ENCODE peak calls at places on chromosomes 1 and 21, in six cellular contexts. L is mesenchymal stem cell, P is H1, S is neuronal stem cell, X is IMR-90, E is trophoblast cell. V is an unnamed sample.
A peak's percentile ranks its signal among the peaks of the same experiment; 100 is the strongest.

GRCh38 chr1:175555266-175555665 is 188.1 kb downstream of the TNR start:
- DNase-seq in X (no peak), P (no peak), L (peak; percentile 65), S (no peak), E (no peak), V (no peak)

GRCh38 chr1:178060789-178061556 is 32.9 kb upstream of the RASAL2 start:
- DNase-seq in L (peak; percentile 74), S (no peak), P (no peak), E (peak; percentile 87), X (peak; percentile 84), V (peak; percentile 67)

GRCh38 chr21:40054403-40054802 is 187.2 kb downstream of the PCP4 start:
- DNase-seq in L (no peak), P (no peak), E (no peak), S (no peak), X (no peak), V (no peak)

GRCh38 chr1:176205322-176205914 is 1.7 kb downstream of the COP1 start:
- DNase-seq in P (no peak), L (peak; percentile 16), X (peak; percentile 31), S (no peak), E (no peak), V (no peak)

GRCh38 chr1:167472729-167473529 is 45.4 kb downstream of the CD247 start:
- DNase-seq in S (no peak), X (no peak), P (no peak), E (no peak), L (no peak), V (no peak)

GRCh38 chr1:40612345-40612831 is 53.1 kb downstream of the RIMS3 start:
- DNase-seq in E (peak; percentile 54), P (peak; percentile 83), S (peak; percentile 60), X (peak; percentile 52), L (peak; percentile 66), V (peak; percentile 81)

GRCh38 chr1:62977321-62977720 is 193.4 kb downstream of the ATG4C start:
- DNase-seq in S (no peak), E (no peak), X (peak; percentile 20), P (no peak), L (no peak), V (no peak)

GRCh38 chr1:213186168-213186567 is 135.1 kb downstream of the RPS6KC1 start:
- DNase-seq in S (no peak), E (no peak), P (no peak), X (no peak), L (no peak), V (no peak)

GRCh38 chr1:169013821-169014220 is 92.7 kb upstream of the ATP1B1 start:
- DNase-seq in L (no peak), E (no peak), P (no peak), X (no peak), S (no peak), V (no peak)

GRCh38 chr1:167093863-167094516 is at the start of gene STYXL2:
- DNase-seq in E (no peak), L (no peak), X (no peak), P (no peak), S (no peak), V (peak; percentile 80)

GRCh38 chr1:228309548-228310067 is 97.0 kb downstream of the TRIM11 start:
- DNase-seq in P (no peak), L (no peak), X (no peak), S (no peak), E (no peak), V (no peak)

GRCh38 chr1:29279406-29279805 is 43.1 kb downstream of the PTPRU start:
- DNase-seq in L (no peak), S (no peak), X (no peak), P (no peak), E (no peak), V (no peak)

GRCh38 chr1:197470330-197470729 is 202.3 kb downstream of the CRB1 start:
- DNase-seq in E (no peak), X (no peak), P (no peak), S (no peak), L (no peak), V (no peak)

GRCh38 chr1:156246241-156246761 is 1.6 kb downstream of the PAQR6 start:
- DNase-seq in L (no peak), P (no peak), E (no peak), S (no peak), X (no peak), V (no peak)

GRCh38 chr21:45991606-45992301 is 10.2 kb downstream of the COL6A1 start:
- DNase-seq in X (no peak), P (no peak), E (no peak), S (no peak), L (no peak), V (no peak)

GRCh38 chr1:150479370-150479769 is 7.8 kb upstream of the TARS2 start:
- DNase-seq in X (no peak), L (no peak), S (no peak), P (no peak), E (no peak), V (no peak)

GRCh38 chr1:46532095-46532494 is 19.4 kb downstream of the KNCN start:
- DNase-seq in E (no peak), L (no peak), P (no peak), S (no peak), X (no peak), V (no peak)

GRCh38 chr1:79587229-79587628 is 580.7 kb upstream of the ADGRL4 start:
- DNase-seq in E (no peak), X (peak; percentile 3), S (no peak), P (no peak), L (no peak), V (peak; percentile 9)

GRCh38 chr1:165823552-165824268 is 3.7 kb upstream of the UCK2 start:
- DNase-seq in X (no peak), P (no peak), L (no peak), S (no peak), E (no peak), V (no peak)

GRCh38 chr1:93708734-93709481 is 27.3 kb upstream of the BCAR3 start:
- DNase-seq in P (no peak), E (no peak), X (peak; percentile 33), S (no peak), L (peak; percentile 55), V (peak; percentile 63)

GRCh38 chr1:5745776-5746610 is 246.2 kb downstream of the NPHP4 start:
- DNase-seq in S (peak; percentile 76), X (peak; percentile 13), L (peak; percentile 3), P (peak; percentile 92), E (peak; percentile 45), V (peak; percentile 90)

GRCh38 chr1:86018311-86018923 is 138.2 kb downstream of the COL24A1 start:
- DNase-seq in L (peak; percentile 49), S (peak; percentile 26), E (peak; percentile 14), P (peak; percentile 45), X (peak; percentile 23), V (peak; percentile 45)

DNA sequence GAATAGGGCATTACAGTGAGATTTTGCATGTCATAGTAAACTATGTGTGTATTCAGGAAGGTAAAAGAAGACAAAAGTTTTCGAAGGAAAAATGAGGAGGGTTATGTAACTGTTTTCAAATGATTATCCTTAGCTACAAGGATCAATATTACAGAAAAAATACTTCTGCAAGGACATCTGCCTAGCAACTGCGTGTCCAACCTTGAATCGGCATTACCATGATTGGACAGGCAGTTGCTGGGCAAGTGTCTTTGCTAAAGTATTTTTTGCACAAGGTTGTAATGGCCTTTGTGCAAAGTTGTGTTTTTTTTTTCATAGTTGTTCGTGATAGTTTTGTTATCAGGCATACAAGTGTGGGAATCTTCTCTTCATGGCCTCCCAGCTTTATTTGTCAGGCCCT is 136.8 kb downstream of the FASLG start:
- DNase-seq in X (no peak), S (no peak), E (no peak), P (no peak), L (no peak), V (no peak)
- H3K4me3 ChIP-seq in X (no peak overlapping the region), S (no peak overlapping the region), E (no peak overlapping the region), P (no peak overlapping the region), L (no peak overlapping the region), V (no peak overlapping the region)

DNA sequence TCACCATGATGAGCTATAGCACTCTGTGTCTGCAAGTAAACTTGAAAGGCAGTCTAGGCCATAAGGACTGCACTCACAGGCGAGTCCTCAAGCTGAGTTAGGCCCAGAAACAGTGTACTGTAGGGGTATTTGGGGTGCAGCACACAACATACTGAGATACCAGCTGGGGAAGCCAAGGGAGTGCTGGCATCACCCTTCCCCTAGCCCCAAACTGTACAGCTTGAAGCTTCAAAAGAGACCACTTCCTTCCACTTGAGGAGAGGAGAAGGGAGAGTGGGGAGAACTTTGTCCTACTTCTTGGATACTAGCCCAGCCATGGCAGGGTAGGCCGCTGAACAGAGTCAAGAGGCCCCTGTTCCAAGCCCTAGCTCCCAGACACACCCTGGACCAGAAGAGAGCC is 24.2 kb upstream of the SNX7 start:
- DNase-seq in E (no peak), X (no peak), L (no peak), P (no peak), S (no peak), V (no peak)
- H4K8ac ChIP-seq in E (no peak overlapping the region), X (no peak overlapping the region), L (no peak overlapping the region), P (no peak overlapping the region), S (no peak overlapping the region), V (no peak overlapping the region)

GRCh38 chr1:31795801-31796621 is 19.8 kb downstream of the SPOCD1 start:
- DNase-seq in P (no peak), E (no peak), X (peak; percentile 87), S (no peak), L (peak; percentile 71), V (no peak)

GRCh38 chr1:31797216-31797615 is 18.6 kb downstream of the SPOCD1 start:
- DNase-seq in X (no peak), E (no peak), P (no peak), S (no peak), L (no peak), V (no peak)

GRCh38 chr1:31793586-31794285 is 22.1 kb downstream of the SPOCD1 start:
- DNase-seq in E (no peak), L (no peak), X (no peak), S (no peak), P (no peak), V (no peak)

GRCh38 chr1:31796707-31797106 is 19.1 kb downstream of the SPOCD1 start:
- DNase-seq in L (no peak), E (no peak), S (no peak), P (no peak), X (no peak), V (no peak)

DNA sequence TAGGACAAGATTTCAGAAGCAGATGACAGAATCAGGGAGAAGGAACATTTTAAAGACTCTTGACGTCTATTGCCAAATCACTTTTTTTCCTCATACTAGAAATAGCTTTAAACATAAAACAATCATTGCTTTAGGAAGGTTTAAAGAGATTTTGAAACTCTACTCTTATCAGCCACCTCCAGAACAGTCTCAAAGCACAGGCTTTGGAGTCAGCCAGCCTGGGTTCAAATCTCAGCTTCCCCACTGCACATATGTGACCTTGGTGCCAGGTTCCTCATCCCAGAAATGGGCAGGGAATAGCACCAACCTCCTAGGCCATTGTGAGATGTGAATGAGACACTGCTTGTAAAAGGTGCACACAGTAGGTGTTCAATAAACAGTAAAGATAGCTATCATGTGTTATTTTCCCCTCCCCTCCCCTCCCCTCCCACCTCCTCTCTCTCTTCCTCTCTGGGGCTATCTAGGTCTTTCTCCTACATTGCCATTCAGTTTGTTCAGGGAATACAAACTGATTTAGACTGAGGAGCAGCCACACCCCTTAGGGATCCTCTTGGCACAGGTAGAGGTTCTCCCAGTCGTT is 20.6 kb downstream of the SPOCD1 start:
- DNase-seq in X (no peak), S (no peak), P (no peak), L (no peak), E (no peak), V (no peak)
- H3K4me3 ChIP-seq in X (no peak overlapping the region), S (no peak overlapping the region), P (no peak overlapping the region), L (no peak overlapping the region), E (no peak overlapping the region), V (no peak overlapping the region)

DNA sequence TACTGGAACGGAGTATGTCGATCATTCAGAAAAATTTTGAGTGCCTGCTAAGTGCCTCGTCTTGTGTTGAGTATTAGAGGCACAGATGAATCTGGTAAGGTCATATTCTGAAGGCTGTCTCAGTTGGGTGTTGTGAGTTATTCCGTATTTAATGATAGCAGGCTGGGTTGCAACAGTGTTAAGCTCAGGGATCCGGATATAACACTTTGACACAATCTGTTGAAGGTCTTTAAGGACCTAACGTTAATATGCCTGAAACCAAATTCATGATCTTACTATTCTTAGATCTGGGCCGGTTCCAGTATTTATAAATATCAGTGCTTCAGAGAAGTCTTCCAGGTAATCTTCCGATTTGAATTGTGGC is 555 bp downstream of the PRPF38A start:
- DNase-seq in E (no peak), P (no peak), L (no peak), S (no peak), X (no peak), V (no peak)
- H4K8ac ChIP-seq in E (peak overlapping the region; percentile 92), P (peak overlapping the region; percentile 88), L (peak overlapping the region; percentile 90), S (no peak overlapping the region), X (peak overlapping the region; percentile 86), V (no peak overlapping the region)

V was measured in mesendoderm.